ENCODE peak calls at places on chromosomes 16 and 17, in ten cellular contexts. F, C, O, B, R, L, W, U, J and Y are unnamed samples. For H3K9me3, the result is how much of the 10 kb centered on the place peaks cover.

GRCh38 chr16:88390760-88391496 is 8.2 kb downstream of the ZNF469 start:
- DNase-seq in L (no peak), F (no peak), J (peak), U (no peak), C (no peak), B (no peak), W (no peak), O (peak), R (no peak), Y (no peak)

GRCh38 chr17:2412561-2413021 is 11.7 kb upstream of the MNT start:
- DNase-seq in L (no peak), R (peak), J (no peak), B (no peak), U (peak), F (no peak), W (no peak), C (peak), O (no peak), Y (no peak)

GRCh38 chr17:79365836-79366831 is 244.7 kb downstream of the RBFOX3 start:
- DNase-seq in F (no peak), R (no peak), J (no peak), U (no peak), O (no peak), B (peak), W (no peak), C (no peak), L (no peak), Y (peak)

GRCh38 chr17:47212458-47212857 is 3.3 kb downstream of the MYL4 start:
- DNase-seq in U (no peak), B (no peak), J (no peak), L (peak), O (no peak), F (no peak), W (no peak), C (no peak), R (no peak), Y (no peak)

GRCh38 chr16:77585852-77586251 is 136.5 kb upstream of the NUDT7 start:
- DNase-seq in B (no peak), C (peak), L (no peak), R (no peak), O (no peak), F (no peak), U (no peak), J (no peak), W (no peak), Y (no peak)

GRCh38 chr16:84999200-84999599 is 12.1 kb downstream of the ZDHHC7 start:
- DNase-seq in C (no peak), J (no peak), F (no peak), B (no peak), R (no peak), O (no peak), W (no peak), L (no peak), U (no peak), Y (no peak)

GRCh38 chr16:31714899-31715504 is 158.6 kb upstream of the ZNF267 start:
- DNase-seq in U (no peak), C (no peak), R (no peak), W (no peak), J (no peak), L (no peak), F (no peak), B (no peak), O (no peak), Y (no peak)

GRCh38 chr17:15782809-15783208 is 50.7 kb downstream of the TBC1D26 start:
- DNase-seq in O (peak), F (no peak), B (no peak), W (no peak), R (peak), U (peak), J (peak), C (no peak), L (no peak), Y (peak)

GRCh38 chr17:9427460-9428315 is 147.9 kb downstream of the STX8 start:
- DNase-seq in B (no peak), F (no peak), C (peak), O (no peak), R (no peak), U (no peak), W (no peak), L (no peak), J (peak), Y (peak)

GRCh38 chr17:37702605-37703004 is 42.3 kb downstream of the HNF1B start:
- DNase-seq in C (peak), F (no peak), L (no peak), B (no peak), J (no peak), O (peak), W (no peak), R (no peak), U (no peak), Y (no peak)

GRCh38 chr17:39841202-39841601 is 22.9 kb downstream of the IKZF3 start:
- DNase-seq in J (no peak), R (no peak), L (no peak), C (no peak), F (no peak), O (no peak), W (no peak), B (no peak), U (no peak), Y (no peak)

GRCh38 chr17:39836117-39836516 is 28.0 kb downstream of the IKZF3 start:
- DNase-seq in R (no peak), F (no peak), O (no peak), W (no peak), U (no peak), L (no peak), B (no peak), J (no peak), C (no peak), Y (no peak)

GRCh38 chr17:39835038-39835786 is 28.9 kb downstream of the IKZF3 start:
- DNase-seq in R (no peak), O (no peak), B (no peak), U (no peak), F (no peak), C (no peak), L (no peak), W (no peak), J (no peak), Y (no peak)

GRCh38 chr17:39838057-39838456 is 26.1 kb downstream of the IKZF3 start:
- DNase-seq in J (no peak), F (no peak), L (no peak), R (no peak), C (no peak), U (no peak), B (no peak), O (no peak), W (no peak), Y (no peak)

GRCh38 chr17:39838784-39839183 is 25.3 kb downstream of the IKZF3 start:
- DNase-seq in U (no peak), O (no peak), R (no peak), B (no peak), C (no peak), F (no peak), J (no peak), L (no peak), W (no peak), Y (no peak)
- H3K9me3 ChIP-seq in U (under half), O (under half), R (under half), B (under half), C (under half), F (under half), J (under half), L (under half), W (under half), Y (under half)

DNA sequence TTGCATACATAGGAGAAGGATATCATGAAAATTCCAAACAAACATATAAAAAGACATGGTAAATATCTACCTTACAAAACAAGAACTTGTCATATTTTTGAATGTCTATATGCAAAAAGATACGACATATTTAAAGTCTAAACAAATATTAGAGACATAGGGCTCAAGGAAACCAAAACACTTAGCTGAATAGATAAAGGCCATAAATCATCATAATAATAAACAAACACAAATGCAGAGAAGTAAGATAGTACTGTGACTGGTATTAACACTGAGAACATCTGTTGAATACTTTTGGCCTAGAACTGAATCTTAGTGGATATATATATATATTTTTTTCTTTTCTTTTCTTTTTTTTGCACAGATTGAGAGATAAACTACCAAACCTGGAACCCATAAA is 435.8 kb downstream of the KCNJ18 start:
- DNase-seq in J (no peak), F (no peak), L (no peak), B (no peak), W (no peak), C (no peak), U (no peak), O (no peak), R (no peak), Y (no peak)
- H3K9me3 ChIP-seq in J (under half), F (under half), L (under half), B (under half), W (under half), C (under half), U (under half), O (under half), R (under half), Y (under half)

GRCh38 chr16:35134471-35134870 is 1675.1 kb downstream of the TP53TG3F start:
- DNase-seq in W (no peak), F (no peak), J (no peak), C (no peak), R (no peak), L (no peak), U (no peak), B (no peak), O (no peak), Y (no peak)
- H3K9me3 ChIP-seq in W (under half), F (under half), J (under half), C (under half), R (under half), L (under half), U (under half), B (under half), O (under half), Y (under half)

GRCh38 chr17:56893503-56893902 is 20.3 kb downstream of the TRIM25 start:
- DNase-seq in W (no peak), R (no peak), F (no peak), O (no peak), B (no peak), L (no peak), U (no peak), C (no peak), J (no peak), Y (no peak)

GRCh38 chr17:56890390-56890789 is 23.5 kb downstream of the TRIM25 start:
- DNase-seq in O (no peak), F (no peak), L (no peak), C (no peak), W (no peak), J (no peak), R (no peak), U (no peak), B (no peak), Y (no peak)

GRCh38 chr17:56891751-56892150 is 22.1 kb downstream of the TRIM25 start:
- DNase-seq in J (peak), F (peak), B (peak), L (no peak), R (peak), U (peak), C (no peak), O (peak), W (peak), Y (peak)

GRCh38 chr17:56890906-56891674 is 22.8 kb downstream of the TRIM25 start:
- DNase-seq in C (no peak), O (no peak), B (no peak), W (no peak), L (no peak), F (no peak), U (no peak), R (no peak), J (no peak), Y (no peak)

GRCh38 chr17:56892333-56892732 is 21.5 kb downstream of the TRIM25 start:
- DNase-seq in J (no peak), W (no peak), U (no peak), R (no peak), F (no peak), B (no peak), L (no peak), O (no peak), C (no peak), Y (no peak)
- H3K9me3 ChIP-seq in J (under half), W (under half), U (under half), R (under half), F (under half), B (under half), L (under half), O (under half), C (under half), Y (under half)

GRCh38 chr17:74525781-74526288 is 5.4 kb downstream of the CD300LB start:
- DNase-seq in R (no peak), B (no peak), W (no peak), O (no peak), U (no peak), C (no peak), L (no peak), J (no peak), F (no peak), Y (no peak)
- H3K9me3 ChIP-seq in R (under half), B (under half), W (under half), O (under half), U (under half), C (under half), L (under half), J (under half), F (under half), Y (under half)

DNA sequence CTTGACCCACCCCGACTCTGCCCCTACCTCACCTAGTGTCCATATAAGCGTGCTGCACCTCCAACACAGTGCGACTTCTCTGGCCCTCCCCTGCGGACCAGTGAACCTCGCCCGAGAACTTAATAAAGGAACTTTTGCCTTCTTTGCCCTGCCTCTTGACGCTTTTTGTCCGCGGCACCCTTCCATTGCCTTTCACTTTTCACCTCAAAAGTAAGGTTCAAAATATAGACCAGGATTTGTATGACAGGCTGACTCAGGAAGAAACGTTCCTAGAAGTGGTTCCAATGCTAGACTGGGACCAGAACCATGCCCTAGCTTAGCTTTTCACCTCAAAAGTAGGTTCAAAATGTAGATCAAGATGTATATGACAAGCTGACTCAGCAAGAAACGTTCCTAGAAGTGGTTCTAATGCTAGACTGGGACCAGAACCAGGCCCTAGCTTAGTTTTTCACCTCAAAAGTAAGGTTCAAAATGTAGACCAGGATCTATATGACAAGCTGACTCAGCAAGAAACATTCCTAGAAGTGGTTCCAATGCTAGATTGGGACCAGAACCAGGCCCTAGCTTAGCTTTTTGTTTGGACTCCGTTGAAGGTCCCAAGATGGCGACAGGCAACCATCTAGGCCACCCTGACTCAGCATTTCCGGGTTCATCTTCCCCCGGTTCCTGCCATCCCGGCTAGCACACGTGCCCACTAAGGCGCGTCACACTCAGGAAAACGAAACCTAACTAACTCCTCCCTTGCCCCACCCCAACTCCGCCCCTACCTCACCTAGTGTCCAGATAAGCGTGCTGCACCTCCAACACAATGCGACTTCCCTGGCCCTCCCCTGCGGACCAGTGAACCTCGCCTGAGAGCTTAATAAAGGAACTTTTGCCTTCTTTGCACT is 51.0 kb upstream of the TMEM97 start:
- DNase-seq in C (no peak), O (no peak), U (no peak), B (no peak), W (no peak), L (no peak), J (no peak), F (no peak), R (no peak), Y (no peak)
- H3K9me3 ChIP-seq in C (under half), O (under half), U (under half), B (under half), W (under half), L (under half), J (under half), F (under half), R (under half), Y (under half)

GRCh38 chr16:3389663-3390338 is 11.0 kb downstream of the ZSCAN32 start:
- DNase-seq in U (no peak), J (no peak), O (no peak), F (no peak), W (no peak), R (no peak), B (no peak), C (no peak), L (no peak), Y (no peak)
- H3K9me3 ChIP-seq in U (under half), J (half or more), O (under half), F (half or more), W (half or more), R (under half), B (under half), C (under half), L (under half), Y (half or more)